ENCODE peak calls at places on chromosomes 6 and 20, in eight cellular contexts. One of them, this sample, is unnamed.

GRCh38 chr6:7247179-7247456 is 65.9 kb downstream of the SSR1 start:
- DNase-seq in DND-41: no peak
- DNase-seq in osteoblast: no peak
- DNase-seq in thoracic aorta: no peak
- DNase-seq in WERI-Rb-1: no peak
- DNase-seq in upper lobe of right lung: no peak
- DNase-seq in A549: no peak
- DNase-seq in brain microvascular endothelial cell: no peak
- DNase-seq in this sample: no peak

GRCh38 chr6:57432162-57432561 is 114.7 kb downstream of the PRIM2 start:
- DNase-seq in thoracic aorta: no peak
- DNase-seq in A549: no peak
- DNase-seq in DND-41: no peak
- DNase-seq in osteoblast: no peak
- DNase-seq in upper lobe of right lung: no peak
- DNase-seq in WERI-Rb-1: no peak
- DNase-seq in brain microvascular endothelial cell: no peak
- DNase-seq in this sample: no peak

GRCh38 chr20:61964675-61965605 is 100.7 kb downstream of the TAF4 start:
- DNase-seq in DND-41: no peak
- DNase-seq in upper lobe of right lung: no peak
- DNase-seq in A549: no peak
- DNase-seq in osteoblast: peak
- DNase-seq in WERI-Rb-1: no peak
- DNase-seq in brain microvascular endothelial cell: no peak
- DNase-seq in thoracic aorta: no peak
- DNase-seq in this sample: peak

GRCh38 chr20:6533828-6534388 is 233.6 kb upstream of the BMP2 start:
- DNase-seq in thoracic aorta: no peak
- DNase-seq in upper lobe of right lung: no peak
- DNase-seq in A549: no peak
- DNase-seq in DND-41: no peak
- DNase-seq in brain microvascular endothelial cell: peak
- DNase-seq in osteoblast: peak
- DNase-seq in WERI-Rb-1: no peak
- DNase-seq in this sample: no peak

GRCh38 chr20:2617099-2617714 is 35.2 kb upstream of the NOP56 start:
- DNase-seq in upper lobe of right lung: no peak
- DNase-seq in osteoblast: no peak
- DNase-seq in WERI-Rb-1: no peak
- DNase-seq in thoracic aorta: no peak
- DNase-seq in DND-41: no peak
- DNase-seq in A549: no peak
- DNase-seq in brain microvascular endothelial cell: no peak
- DNase-seq in this sample: no peak

GRCh38 chr6:123022980-123023379 is 26.9 kb downstream of the CLVS2 start:
- DNase-seq in osteoblast: no peak
- DNase-seq in A549: no peak
- DNase-seq in thoracic aorta: no peak
- DNase-seq in brain microvascular endothelial cell: peak
- DNase-seq in WERI-Rb-1: no peak
- DNase-seq in upper lobe of right lung: no peak
- DNase-seq in DND-41: peak
- DNase-seq in this sample: no peak

GRCh38 chr6:148934534-148934933 is 187.7 kb downstream of the UST start:
- DNase-seq in WERI-Rb-1: no peak
- DNase-seq in upper lobe of right lung: no peak
- DNase-seq in osteoblast: peak
- DNase-seq in A549: no peak
- DNase-seq in brain microvascular endothelial cell: peak
- DNase-seq in thoracic aorta: no peak
- DNase-seq in DND-41: no peak
- DNase-seq in this sample: no peak

GRCh38 chr20:21243811-21244210 is 59.3 kb upstream of the XRN2 start:
- DNase-seq in A549: no peak
- DNase-seq in upper lobe of right lung: no peak
- DNase-seq in WERI-Rb-1: no peak
- DNase-seq in brain microvascular endothelial cell: no peak
- DNase-seq in DND-41: no peak
- DNase-seq in thoracic aorta: no peak
- DNase-seq in osteoblast: no peak
- DNase-seq in this sample: no peak

GRCh38 chr6:112640895-112641294 is 293.8 kb downstream of the RFPL4B start:
- DNase-seq in brain microvascular endothelial cell: peak
- DNase-seq in A549: no peak
- DNase-seq in DND-41: no peak
- DNase-seq in osteoblast: peak
- DNase-seq in WERI-Rb-1: no peak
- DNase-seq in thoracic aorta: no peak
- DNase-seq in upper lobe of right lung: no peak
- DNase-seq in this sample: no peak

GRCh38 chr6:143283887-143284640 is 166.4 kb downstream of the ADAT2 start:
- DNase-seq in WERI-Rb-1: no peak
- DNase-seq in thoracic aorta: no peak
- DNase-seq in brain microvascular endothelial cell: no peak
- DNase-seq in A549: no peak
- DNase-seq in upper lobe of right lung: no peak
- DNase-seq in DND-41: no peak
- DNase-seq in osteoblast: peak
- DNase-seq in this sample: no peak

GRCh38 chr6:104639671-104640070 is 220.0 kb downstream of the HACE1 start:
- DNase-seq in thoracic aorta: no peak
- DNase-seq in DND-41: no peak
- DNase-seq in A549: no peak
- DNase-seq in upper lobe of right lung: no peak
- DNase-seq in WERI-Rb-1: no peak
- DNase-seq in brain microvascular endothelial cell: no peak
- DNase-seq in osteoblast: no peak
- DNase-seq in this sample: no peak

GRCh38 chr20:22379472-22379871 is 204.9 kb downstream of the FOXA2 start:
- DNase-seq in brain microvascular endothelial cell: peak
- DNase-seq in thoracic aorta: no peak
- DNase-seq in upper lobe of right lung: no peak
- DNase-seq in A549: peak
- DNase-seq in osteoblast: no peak
- DNase-seq in WERI-Rb-1: no peak
- DNase-seq in DND-41: no peak
- DNase-seq in this sample: peak

GRCh38 chr6:167565884-167566491 is 241.1 kb downstream of the TTLL2 start:
- DNase-seq in upper lobe of right lung: no peak
- DNase-seq in thoracic aorta: no peak
- DNase-seq in brain microvascular endothelial cell: no peak
- DNase-seq in A549: no peak
- DNase-seq in DND-41: no peak
- DNase-seq in WERI-Rb-1: no peak
- DNase-seq in osteoblast: no peak
- DNase-seq in this sample: no peak

GRCh38 chr20:1357921-1358671 is 29.2 kb upstream of the SDCBP2 start:
- DNase-seq in brain microvascular endothelial cell: peak
- DNase-seq in A549: no peak
- DNase-seq in thoracic aorta: no peak
- DNase-seq in WERI-Rb-1: no peak
- DNase-seq in DND-41: peak
- DNase-seq in upper lobe of right lung: no peak
- DNase-seq in osteoblast: peak
- DNase-seq in this sample: no peak

GRCh38 chr6:78513856-78514255 is 353.5 kb upstream of the IRAK1BP1 start:
- DNase-seq in A549: no peak
- DNase-seq in thoracic aorta: no peak
- DNase-seq in WERI-Rb-1: peak
- DNase-seq in osteoblast: no peak
- DNase-seq in DND-41: no peak
- DNase-seq in brain microvascular endothelial cell: no peak
- DNase-seq in upper lobe of right lung: no peak
- DNase-seq in this sample: no peak

GRCh38 chr6:135938588-135939215 is 87.2 kb downstream of the PDE7B start:
- DNase-seq in WERI-Rb-1: peak
- DNase-seq in thoracic aorta: no peak
- DNase-seq in upper lobe of right lung: no peak
- DNase-seq in osteoblast: no peak
- DNase-seq in DND-41: no peak
- DNase-seq in brain microvascular endothelial cell: peak
- DNase-seq in A549: peak
- DNase-seq in this sample: no peak

GRCh38 chr6:138909975-138910374 is 78.1 kb downstream of the REPS1 start:
- DNase-seq in osteoblast: no peak
- DNase-seq in thoracic aorta: no peak
- DNase-seq in DND-41: no peak
- DNase-seq in WERI-Rb-1: no peak
- DNase-seq in brain microvascular endothelial cell: no peak
- DNase-seq in A549: no peak
- DNase-seq in upper lobe of right lung: no peak
- DNase-seq in this sample: no peak

GRCh38 chr6:32147401-32148132 is 4.2 kb downstream of the PRRT1 start:
- DNase-seq in A549: no peak
- DNase-seq in upper lobe of right lung: no peak
- DNase-seq in osteoblast: no peak
- DNase-seq in brain microvascular endothelial cell: no peak
- DNase-seq in WERI-Rb-1: no peak
- DNase-seq in thoracic aorta: no peak
- DNase-seq in DND-41: no peak
- DNase-seq in this sample: no peak

GRCh38 chr6:32148289-32148688 is 3.5 kb downstream of the PRRT1 start:
- DNase-seq in brain microvascular endothelial cell: no peak
- DNase-seq in osteoblast: no peak
- DNase-seq in WERI-Rb-1: no peak
- DNase-seq in DND-41: no peak
- DNase-seq in thoracic aorta: no peak
- DNase-seq in A549: no peak
- DNase-seq in upper lobe of right lung: no peak
- DNase-seq in this sample: no peak

GRCh38 chr6:32149932-32150920 is 1.5 kb downstream of the PRRT1 start:
- DNase-seq in brain microvascular endothelial cell: no peak
- DNase-seq in upper lobe of right lung: no peak
- DNase-seq in A549: no peak
- DNase-seq in thoracic aorta: no peak
- DNase-seq in WERI-Rb-1: no peak
- DNase-seq in DND-41: no peak
- DNase-seq in osteoblast: no peak
- DNase-seq in this sample: no peak

GRCh38 chr6:32149577-32149845 is 2.2 kb downstream of the PRRT1 start:
- DNase-seq in upper lobe of right lung: no peak
- DNase-seq in osteoblast: no peak
- DNase-seq in DND-41: no peak
- DNase-seq in brain microvascular endothelial cell: no peak
- DNase-seq in thoracic aorta: no peak
- DNase-seq in WERI-Rb-1: no peak
- DNase-seq in A549: no peak
- DNase-seq in this sample: no peak

DNA sequence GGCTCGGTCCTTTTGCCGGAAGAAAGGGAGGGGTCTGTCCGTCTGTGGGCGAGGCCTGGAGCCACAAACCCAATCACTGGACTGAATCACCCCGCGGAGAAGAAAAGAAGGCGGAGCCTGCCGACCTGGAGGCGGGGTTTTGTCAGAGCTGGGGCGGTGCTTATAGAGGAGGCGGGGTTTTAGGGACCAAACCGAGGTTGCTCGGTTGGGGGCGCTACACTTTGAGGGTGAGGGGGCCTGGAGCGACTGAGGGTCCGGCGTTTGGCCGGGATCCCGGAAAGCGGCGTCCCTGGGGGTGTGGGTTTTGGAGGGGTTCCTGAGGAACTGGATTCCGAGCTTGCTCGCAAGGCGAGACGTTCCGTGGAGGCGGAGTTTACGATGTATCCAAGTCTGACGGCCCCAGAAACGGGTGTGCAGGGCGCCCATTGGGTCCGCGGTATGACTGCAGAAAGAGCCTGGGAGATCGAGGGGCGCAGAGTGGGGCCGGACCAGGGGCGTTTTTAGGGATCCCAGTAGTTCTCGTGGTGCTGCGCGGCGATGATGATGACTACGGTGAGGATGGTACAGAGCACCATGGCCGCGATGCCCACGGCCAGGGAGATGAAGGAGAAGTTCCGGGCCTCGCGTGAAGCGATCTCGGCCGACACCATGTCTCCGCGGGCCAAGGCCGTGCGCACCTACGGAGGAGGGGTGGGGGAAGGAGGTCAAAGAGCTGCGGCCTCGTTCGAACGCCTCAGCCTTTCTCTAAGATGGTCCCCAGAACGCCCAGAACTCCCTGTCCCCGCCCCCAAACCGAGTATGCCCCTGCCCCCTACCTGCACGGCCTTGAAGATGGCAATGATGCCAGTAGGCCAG is 2.8 kb downstream of the PRRT1 start:
- DNase-seq in thoracic aorta: no peak
- DNase-seq in brain microvascular endothelial cell: peak
- DNase-seq in osteoblast: peak
- DNase-seq in WERI-Rb-1: no peak
- DNase-seq in upper lobe of right lung: peak
- DNase-seq in A549: no peak
- DNase-seq in DND-41: no peak
- DNase-seq in this sample: peak
- TF ChIP-seq CTCF in thoracic aorta: no peak
- TF ChIP-seq CTCF in brain microvascular endothelial cell: peak
- TF ChIP-seq CTCF in osteoblast: no peak
- TF ChIP-seq CTCF in WERI-Rb-1: no peak
- TF ChIP-seq CTCF in upper lobe of right lung: no peak
- TF ChIP-seq CTCF in A549: no peak
- TF ChIP-seq CTCF in DND-41: no peak
- TF ChIP-seq CTCF in this sample: peak

DNA sequence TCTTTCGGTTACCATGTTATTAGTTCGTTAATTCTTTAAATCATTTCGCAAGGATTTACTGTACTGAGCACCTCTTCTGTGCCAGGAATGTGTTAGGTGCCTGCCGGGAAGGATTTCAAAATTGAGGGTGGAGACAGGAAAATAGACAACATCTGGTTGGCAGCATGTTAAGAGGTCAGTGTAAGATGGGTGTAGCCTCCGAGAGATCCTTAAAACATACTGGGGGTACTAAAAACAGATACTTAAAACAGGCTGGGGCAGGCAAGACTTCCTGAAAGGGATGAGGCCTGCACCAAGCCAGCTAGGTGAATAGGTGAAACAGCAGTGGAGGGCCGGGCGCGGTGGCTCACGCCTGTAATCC is 178.0 kb upstream of the SGK1 start:
- DNase-seq in WERI-Rb-1: no peak
- DNase-seq in thoracic aorta: no peak
- DNase-seq in upper lobe of right lung: no peak
- DNase-seq in A549: no peak
- DNase-seq in osteoblast: no peak
- DNase-seq in DND-41: no peak
- DNase-seq in brain microvascular endothelial cell: no peak
- DNase-seq in this sample: peak
- H3K27ac ChIP-seq in WERI-Rb-1: no peak
- H3K27ac ChIP-seq in thoracic aorta: no peak
- H3K27ac ChIP-seq in upper lobe of right lung: no peak
- H3K27ac ChIP-seq in A549: peak
- H3K27ac ChIP-seq in osteoblast: no peak
- H3K27ac ChIP-seq in DND-41: no peak
- H3K27ac ChIP-seq in brain microvascular endothelial cell: no peak
- H3K27ac ChIP-seq in this sample: peak

GRCh38 chr6:33779305-33779704 is 9.6 kb downstream of the LEMD2 start:
- DNase-seq in thoracic aorta: no peak
- DNase-seq in upper lobe of right lung: no peak
- DNase-seq in WERI-Rb-1: peak
- DNase-seq in DND-41: no peak
- DNase-seq in osteoblast: peak
- DNase-seq in brain microvascular endothelial cell: no peak
- DNase-seq in A549: no peak
- DNase-seq in this sample: no peak
- TF ChIP-seq CTCF in thoracic aorta: no peak
- TF ChIP-seq CTCF in upper lobe of right lung: no peak
- TF ChIP-seq CTCF in WERI-Rb-1: peak
- TF ChIP-seq CTCF in DND-41: peak
- TF ChIP-seq CTCF in osteoblast: no peak
- TF ChIP-seq CTCF in brain microvascular endothelial cell: peak
- TF ChIP-seq CTCF in A549: no peak
- TF ChIP-seq CTCF in this sample: no peak

GRCh38 chr6:11770546-11771466 is 7.8 kb downstream of the ADTRP start:
- DNase-seq in brain microvascular endothelial cell: peak
- DNase-seq in thoracic aorta: peak
- DNase-seq in WERI-Rb-1: peak
- DNase-seq in A549: peak
- DNase-seq in osteoblast: peak
- DNase-seq in upper lobe of right lung: peak
- DNase-seq in DND-41: no peak
- DNase-seq in this sample: peak
- H3K27ac ChIP-seq in brain microvascular endothelial cell: peak
- H3K27ac ChIP-seq in thoracic aorta: peak
- H3K27ac ChIP-seq in WERI-Rb-1: no peak
- H3K27ac ChIP-seq in A549: peak
- H3K27ac ChIP-seq in osteoblast: peak
- H3K27ac ChIP-seq in upper lobe of right lung: peak
- H3K27ac ChIP-seq in DND-41: no peak
- H3K27ac ChIP-seq in this sample: peak

This sample was measured in RWPE1.